ENCODE peak calls at places on chromosomes 6 and 20, in five cellular contexts. H is H9, B is mesendoderm, G is mesenchymal stem cell, W is IMR-90. C is an unnamed sample.

GRCh38 chr6:148335582-148335981 is 7.1 kb upstream of the SASH1 start:
- DNase-seq in B (peak; percentile 32), W (peak; percentile 40), G (peak; percentile 50), H (no peak), C (no peak)

GRCh38 chr6:4351857-4352669 is 216.7 kb upstream of the ECI2 start:
- DNase-seq in W (peak; percentile 95), B (peak; percentile 74), G (peak; percentile 95), H (no peak), C (no peak)

GRCh38 chr6:134429861-134430380 is 112.0 kb upstream of the SGK1 start:
- DNase-seq in W (no peak), B (no peak), H (no peak), G (no peak), C (no peak)

GRCh38 chr20:2729251-2729713 is 36.7 kb downstream of the EBF4 start:
- DNase-seq in B (no peak), W (no peak), H (no peak), G (peak; percentile 17), C (no peak)

GRCh38 chr6:17985934-17986655 is 1.3 kb downstream of the KIF13A start:
- DNase-seq in H (no peak), G (no peak), B (no peak), W (no peak), C (no peak)

GRCh38 chr6:41939091-41939847 is 2.3 kb downstream of the CCND3 start:
- DNase-seq in G (peak; percentile 81), H (peak; percentile 81), W (peak; percentile 43), B (peak; percentile 93), C (peak; percentile 29)

GRCh38 chr20:22711981-22712755 is 127.8 kb upstream of the FOXA2 start:
- DNase-seq in H (no peak), G (no peak), B (no peak), W (no peak), C (no peak)

GRCh38 chr20:32052090-32052791 is at the start of gene HCK:
- DNase-seq in G (no peak), B (no peak), H (no peak), W (no peak), C (no peak)

GRCh38 chr6:48542191-48542590 is 431.2 kb upstream of the PTCHD4 start:
- DNase-seq in B (no peak), G (no peak), H (no peak), W (no peak), C (no peak)

GRCh38 chr20:44861547-44862006 is 23.9 kb upstream of the YWHAB start:
- DNase-seq in G (no peak), B (no peak), W (peak; percentile 18), H (no peak), C (no peak)

GRCh38 chr6:96899019-96899418 is 1.3 kb upstream of the NDUFAF4 start:
- DNase-seq in G (peak; percentile 61), H (no peak), W (peak; percentile 55), B (peak; percentile 55), C (no peak)

GRCh38 chr20:63488331-63489251 is 10.3 kb downstream of the EEF1A2 start:
- DNase-seq in W (no peak), H (no peak), G (no peak), B (peak; percentile 38), C (no peak)

GRCh38 chr6:109579361-109579760 is 96.3 kb upstream of the ZBTB24 start:
- DNase-seq in B (no peak), H (no peak), G (no peak), W (no peak), C (no peak)

GRCh38 chr6:2793491-2794151 is 28.4 kb downstream of the WRNIP1 start:
- DNase-seq in G (no peak), B (no peak), W (no peak), H (no peak), C (no peak)

GRCh38 chr6:167402195-167402686 is 77.4 kb downstream of the TTLL2 start:
- DNase-seq in W (no peak), B (no peak), H (no peak), G (no peak), C (no peak)

GRCh38 chr6:142377112-142377848 is 75.5 kb downstream of the ADGRG6 start:
- DNase-seq in B (peak; percentile 90), G (peak; percentile 70), W (peak; percentile 26), H (peak; percentile 88), C (no peak)

GRCh38 chr6:11766589-11767450 is 11.8 kb downstream of the ADTRP start:
- DNase-seq in G (peak; percentile 98), B (peak; percentile 72), W (peak; percentile 98), H (no peak), C (no peak)

GRCh38 chr20:51480507-51481270 is 61.8 kb downstream of the NFATC2 start:
- DNase-seq in B (no peak), H (no peak), W (no peak), G (no peak), C (no peak)

GRCh38 chr6:56803594-56803993 is 151.3 kb upstream of the BEND6 start:
- DNase-seq in B (no peak), W (peak; percentile 30), H (no peak), G (peak; percentile 64), C (peak; percentile 18)

GRCh38 chr6:25381077-25381476 is 101.9 kb downstream of the CARMIL1 start:
- DNase-seq in W (no peak), G (no peak), H (no peak), B (no peak), C (no peak)

GRCh38 chr6:53861543-53861942 is 66.7 kb downstream of the LRRC1 start:
- DNase-seq in B (peak; percentile 28), W (no peak), G (no peak), H (no peak), C (no peak)

GRCh38 chr6:158029668-158030230 is 48.1 kb downstream of the SYNJ2 start:
- DNase-seq in H (no peak), G (peak; percentile 26), B (no peak), W (no peak), C (no peak)

GRCh38 chr6:1181939-1182338 is 130.0 kb upstream of the FOXQ1 start:
- DNase-seq in W (no peak), B (no peak), H (no peak), G (no peak), C (no peak)

GRCh38 chr20:48595495-48596475 is 232.0 kb downstream of the PREX1 start:
- DNase-seq in H (no peak), W (no peak), G (no peak), B (no peak), C (no peak)

GRCh38 chr20:2178328-2179232 is 77.0 kb downstream of the STK35 start:
- DNase-seq in W (peak; percentile 6), B (no peak), H (no peak), G (no peak), C (no peak)

DNA sequence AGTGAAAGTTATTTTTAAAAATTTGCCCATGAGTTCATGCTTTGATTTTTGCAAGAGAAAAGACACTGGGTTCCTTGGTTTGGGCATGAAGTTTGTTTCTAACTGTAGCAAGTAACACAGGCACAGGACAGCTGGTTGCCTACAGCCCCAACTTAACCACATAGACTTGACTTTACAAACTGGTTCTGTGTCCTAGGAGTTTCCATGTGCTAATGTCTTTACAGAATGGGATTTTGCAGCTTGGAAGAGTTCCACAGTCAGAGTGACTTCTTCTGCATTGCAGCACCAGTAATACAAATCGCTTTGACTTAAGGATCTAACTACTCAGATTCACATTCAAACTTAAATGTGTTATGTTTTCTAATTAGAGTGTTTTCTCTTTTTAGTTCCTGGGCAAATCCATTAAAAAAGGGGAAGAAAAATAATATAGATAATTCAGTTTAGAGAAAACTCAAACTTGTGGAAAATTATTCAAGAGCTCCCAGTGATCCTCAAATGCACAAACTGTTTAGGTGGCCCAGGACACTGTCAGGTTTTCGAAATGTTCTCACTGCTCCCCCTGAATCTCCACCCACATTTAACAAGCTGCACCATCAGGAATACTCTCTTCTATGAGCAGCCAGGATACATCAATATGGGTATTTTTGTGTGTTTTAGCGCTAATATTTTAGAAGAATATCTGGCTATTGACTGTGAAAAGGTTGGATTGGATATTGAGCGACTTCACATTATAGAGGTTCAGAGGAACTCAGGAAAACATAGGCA is 44.1 kb downstream of the OR2B2 start:
- DNase-seq in B (peak; percentile 56), G (peak; percentile 30), H (no peak), W (peak; percentile 8), C (no peak)
- H3K18ac ChIP-seq in B (peak overlapping the region; percentile 90), G (no peak overlapping the region), H (peak overlapping the region; percentile 71), W (peak overlapping the region; percentile 24), C (peak overlapping the region; percentile 35)

DNA sequence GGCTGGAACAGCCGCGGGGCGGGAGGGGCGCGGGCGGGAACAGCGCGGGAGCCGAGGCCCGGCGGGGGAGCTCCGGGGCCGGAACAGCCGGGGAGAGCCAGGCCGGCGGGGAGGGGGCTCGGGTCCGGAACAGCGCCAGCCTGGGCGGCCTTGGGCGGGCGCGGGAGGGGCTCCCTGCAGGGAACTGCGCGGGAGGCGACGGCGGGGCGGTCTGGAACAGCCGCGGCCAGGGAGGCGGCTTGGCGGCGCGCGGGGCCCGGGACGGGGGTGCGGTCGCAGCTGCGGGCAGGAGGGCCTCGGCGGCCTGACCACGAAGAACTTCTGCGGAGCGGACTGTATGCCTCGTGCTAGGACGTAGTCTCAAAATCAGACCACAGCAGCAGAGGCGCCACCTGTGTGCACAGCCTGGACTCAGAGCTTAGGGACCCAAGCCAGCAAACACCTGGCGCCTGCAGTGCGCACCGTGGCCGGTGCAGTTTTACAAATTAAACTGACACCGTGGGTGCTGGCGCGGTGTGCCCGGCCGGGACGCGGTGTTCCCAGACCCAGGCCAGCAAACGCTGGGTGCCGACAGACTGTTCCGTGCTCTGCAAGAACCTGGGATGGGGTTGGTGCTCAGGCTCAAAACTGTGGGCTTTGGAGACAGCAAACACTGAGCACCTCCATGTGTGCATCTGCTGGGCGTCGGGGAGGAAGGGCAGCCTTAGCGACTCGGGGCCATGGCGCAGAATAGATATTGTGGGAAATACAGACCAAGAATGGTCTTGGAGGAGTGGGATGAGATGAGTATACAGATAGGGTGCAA is 572 bp downstream of the ZNF341 start:
- DNase-seq in G (peak; percentile 80), B (no peak), H (peak; percentile 83), W (no peak), C (no peak)
- H3K18ac ChIP-seq in G (peak overlapping the region; percentile 98), B (peak overlapping the region; percentile 96), H (peak overlapping the region; percentile 5), W (peak overlapping the region; percentile 3), C (peak overlapping the region; percentile 99)

GRCh38 chr20:11924923-11925322 is 7.2 kb downstream of the BTBD3 start:
- DNase-seq in B (no peak), G (no peak), H (no peak), W (no peak), C (no peak)
- H3K18ac ChIP-seq in B (no peak overlapping the region), G (peak overlapping the region; percentile 58), H (no peak overlapping the region), W (no peak overlapping the region), C (peak overlapping the region; percentile 70)

DNA sequence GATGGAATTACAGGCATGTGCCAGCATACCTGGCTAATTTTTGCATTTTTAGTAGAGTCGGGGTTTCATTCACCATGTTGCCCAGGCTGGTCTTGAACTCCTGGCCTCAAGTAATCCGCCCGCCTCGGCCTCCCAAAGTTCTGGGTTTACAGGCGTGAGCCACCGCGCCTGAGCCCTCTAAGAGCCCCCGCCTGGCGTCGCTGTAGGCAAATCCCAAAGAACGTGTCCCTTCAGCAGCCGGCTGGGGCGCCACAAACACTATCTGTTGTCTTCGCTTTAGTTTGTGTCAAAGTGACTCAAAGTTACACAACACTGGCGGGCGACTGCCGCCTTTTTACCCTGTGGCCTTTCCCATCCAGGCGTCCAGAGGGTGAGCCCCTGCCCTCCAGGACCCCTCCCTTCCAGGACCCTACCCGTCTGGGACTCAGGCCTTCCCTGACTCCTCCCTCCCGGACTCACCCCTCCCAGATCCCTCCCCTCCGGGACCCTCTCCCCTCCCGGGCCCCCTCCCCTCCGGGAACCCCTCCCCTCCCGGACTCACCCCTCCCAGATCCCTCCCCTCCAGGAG is 940 bp upstream of the ADRM1 start:
- DNase-seq in B (peak; percentile 99), H (peak; percentile 95), G (peak; percentile 97), W (peak; percentile 91), C (peak; percentile 88)
- H3K18ac ChIP-seq in B (no peak overlapping the region), H (no peak overlapping the region), G (no peak overlapping the region), W (peak overlapping the region; percentile 19), C (peak overlapping the region; percentile 31)

GRCh38 chr6:7910298-7910653 is 312 bp downstream of the TXNDC5 start:
- DNase-seq in W (no peak), H (no peak), B (no peak), G (no peak), C (no peak)
- H3K18ac ChIP-seq in W (no peak overlapping the region), H (no peak overlapping the region), B (peak overlapping the region; percentile 95), G (peak overlapping the region; percentile 89), C (peak overlapping the region; percentile 64)

GRCh38 chr20:53738945-53739798 is 145.5 kb upstream of the ZNF217 start:
- DNase-seq in H (no peak), G (peak; percentile 48), B (no peak), W (no peak), C (no peak)
- H3K18ac ChIP-seq in H (no peak overlapping the region), G (no peak overlapping the region), B (peak overlapping the region; percentile 6), W (peak overlapping the region; percentile 86), C (no peak overlapping the region)

C was measured in neuronal stem cell.